ENCODE peak calls at places on chromosome 7, in eight cellular contexts. One of them, this sample, is unnamed.

GRCh38 chr7:149866817-149867447 is 6.8 kb upstream of the ATP6V0E2 start:
- DNase-seq in left ventricle myocardium inferior: no peak
- DNase-seq in right lobe of liver: peak
- DNase-seq in AG10803: peak
- DNase-seq in left cardiac atrium: no peak
- DNase-seq in NCI-H1105: no peak
- DNase-seq in PC-3: no peak
- DNase-seq in SHP77: no peak
- DNase-seq in this sample: peak

GRCh38 chr7:37047260-37047659 is 323.0 kb upstream of the AOAH start:
- DNase-seq in left cardiac atrium: no peak
- DNase-seq in NCI-H1105: no peak
- DNase-seq in SHP77: no peak
- DNase-seq in PC-3: peak
- DNase-seq in left ventricle myocardium inferior: no peak
- DNase-seq in right lobe of liver: no peak
- DNase-seq in AG10803: no peak
- DNase-seq in this sample: peak

GRCh38 chr7:18530224-18531179 is 35.0 kb downstream of the HDAC9 start:
- DNase-seq in right lobe of liver: no peak
- DNase-seq in SHP77: no peak
- DNase-seq in left ventricle myocardium inferior: no peak
- DNase-seq in left cardiac atrium: no peak
- DNase-seq in PC-3: no peak
- DNase-seq in NCI-H1105: no peak
- DNase-seq in AG10803: no peak
- DNase-seq in this sample: no peak

GRCh38 chr7:47379629-47380324 is 202.1 kb downstream of the TNS3 start:
- DNase-seq in SHP77: no peak
- DNase-seq in left cardiac atrium: peak
- DNase-seq in right lobe of liver: no peak
- DNase-seq in NCI-H1105: no peak
- DNase-seq in left ventricle myocardium inferior: peak
- DNase-seq in PC-3: peak
- DNase-seq in AG10803: peak
- DNase-seq in this sample: peak

GRCh38 chr7:148084138-148084537 is 506.4 kb upstream of the C7orf33 start:
- DNase-seq in left cardiac atrium: peak
- DNase-seq in AG10803: peak
- DNase-seq in left ventricle myocardium inferior: no peak
- DNase-seq in SHP77: peak
- DNase-seq in PC-3: peak
- DNase-seq in right lobe of liver: peak
- DNase-seq in NCI-H1105: peak
- DNase-seq in this sample: peak

GRCh38 chr7:101243786-101244384 is 996 bp downstream of the FIS1 start:
- DNase-seq in left ventricle myocardium inferior: no peak
- DNase-seq in AG10803: peak
- DNase-seq in SHP77: no peak
- DNase-seq in right lobe of liver: no peak
- DNase-seq in left cardiac atrium: no peak
- DNase-seq in PC-3: no peak
- DNase-seq in NCI-H1105: no peak
- DNase-seq in this sample: no peak

GRCh38 chr7:5414876-5415275 is 8.8 kb downstream of the TNRC18 start:
- DNase-seq in left cardiac atrium: no peak
- DNase-seq in NCI-H1105: no peak
- DNase-seq in right lobe of liver: no peak
- DNase-seq in left ventricle myocardium inferior: no peak
- DNase-seq in AG10803: peak
- DNase-seq in SHP77: no peak
- DNase-seq in PC-3: no peak
- DNase-seq in this sample: no peak

GRCh38 chr7:23438171-23438570 is 32.1 kb downstream of the IGF2BP3 start:
- DNase-seq in AG10803: peak
- DNase-seq in left cardiac atrium: no peak
- DNase-seq in right lobe of liver: no peak
- DNase-seq in PC-3: no peak
- DNase-seq in SHP77: no peak
- DNase-seq in NCI-H1105: no peak
- DNase-seq in left ventricle myocardium inferior: no peak
- DNase-seq in this sample: no peak

GRCh38 chr7:57305192-57305748 is 144.7 kb upstream of the ZNF716 start:
- DNase-seq in SHP77: no peak
- DNase-seq in left cardiac atrium: peak
- DNase-seq in right lobe of liver: no peak
- DNase-seq in AG10803: no peak
- DNase-seq in NCI-H1105: no peak
- DNase-seq in left ventricle myocardium inferior: no peak
- DNase-seq in PC-3: no peak
- DNase-seq in this sample: peak

GRCh38 chr7:158388072-158388471 is 199.6 kb downstream of the PTPRN2 start:
- DNase-seq in NCI-H1105: no peak
- DNase-seq in left ventricle myocardium inferior: no peak
- DNase-seq in AG10803: no peak
- DNase-seq in SHP77: no peak
- DNase-seq in PC-3: no peak
- DNase-seq in left cardiac atrium: no peak
- DNase-seq in right lobe of liver: no peak
- DNase-seq in this sample: no peak

GRCh38 chr7:150399861-150400778 is 21.0 kb downstream of the ZNF775 start:
- DNase-seq in left ventricle myocardium inferior: no peak
- DNase-seq in AG10803: peak
- DNase-seq in left cardiac atrium: no peak
- DNase-seq in NCI-H1105: no peak
- DNase-seq in SHP77: no peak
- DNase-seq in right lobe of liver: no peak
- DNase-seq in PC-3: peak
- DNase-seq in this sample: peak

GRCh38 chr7:2802504-2803341 is 41.4 kb downstream of the GNA12 start:
- DNase-seq in NCI-H1105: peak
- DNase-seq in left cardiac atrium: peak
- DNase-seq in right lobe of liver: peak
- DNase-seq in AG10803: no peak
- DNase-seq in SHP77: peak
- DNase-seq in PC-3: peak
- DNase-seq in left ventricle myocardium inferior: peak
- DNase-seq in this sample: peak

GRCh38 chr7:150322114-150322832 is 882 bp upstream of the LRRC61 start:
- DNase-seq in left cardiac atrium: no peak
- DNase-seq in PC-3: no peak
- DNase-seq in left ventricle myocardium inferior: no peak
- DNase-seq in right lobe of liver: no peak
- DNase-seq in SHP77: no peak
- DNase-seq in AG10803: no peak
- DNase-seq in NCI-H1105: no peak
- DNase-seq in this sample: no peak

GRCh38 chr7:124072603-124073324 is 39.9 kb upstream of the TMEM229A start:
- DNase-seq in left cardiac atrium: no peak
- DNase-seq in PC-3: peak
- DNase-seq in AG10803: peak
- DNase-seq in right lobe of liver: no peak
- DNase-seq in left ventricle myocardium inferior: no peak
- DNase-seq in NCI-H1105: no peak
- DNase-seq in SHP77: no peak
- DNase-seq in this sample: peak

GRCh38 chr7:8176370-8177081 is 85.4 kb downstream of the ICA1 start:
- DNase-seq in PC-3: no peak
- DNase-seq in right lobe of liver: no peak
- DNase-seq in SHP77: peak
- DNase-seq in left cardiac atrium: no peak
- DNase-seq in NCI-H1105: no peak
- DNase-seq in left ventricle myocardium inferior: no peak
- DNase-seq in AG10803: no peak
- DNase-seq in this sample: no peak

GRCh38 chr7:158320328-158320727 is 267.3 kb downstream of the PTPRN2 start:
- DNase-seq in SHP77: no peak
- DNase-seq in AG10803: no peak
- DNase-seq in left cardiac atrium: no peak
- DNase-seq in left ventricle myocardium inferior: no peak
- DNase-seq in PC-3: no peak
- DNase-seq in right lobe of liver: no peak
- DNase-seq in NCI-H1105: no peak
- DNase-seq in this sample: no peak

GRCh38 chr7:144004703-144005102 is 4.6 kb downstream of the OR6B1 start:
- DNase-seq in SHP77: no peak
- DNase-seq in left cardiac atrium: no peak
- DNase-seq in AG10803: no peak
- DNase-seq in right lobe of liver: no peak
- DNase-seq in left ventricle myocardium inferior: no peak
- DNase-seq in PC-3: no peak
- DNase-seq in NCI-H1105: no peak
- DNase-seq in this sample: no peak

GRCh38 chr7:78777844-78778243 is 675.6 kb downstream of the MAGI2 start:
- DNase-seq in left cardiac atrium: no peak
- DNase-seq in right lobe of liver: no peak
- DNase-seq in SHP77: no peak
- DNase-seq in AG10803: no peak
- DNase-seq in PC-3: peak
- DNase-seq in left ventricle myocardium inferior: no peak
- DNase-seq in NCI-H1105: no peak
- DNase-seq in this sample: no peak

GRCh38 chr7:54260868-54261475 is 281.2 kb upstream of the VSTM2A start:
- DNase-seq in SHP77: no peak
- DNase-seq in right lobe of liver: no peak
- DNase-seq in AG10803: no peak
- DNase-seq in left ventricle myocardium inferior: no peak
- DNase-seq in NCI-H1105: no peak
- DNase-seq in left cardiac atrium: no peak
- DNase-seq in PC-3: peak
- DNase-seq in this sample: no peak

GRCh38 chr7:17485905-17486304 is 187.5 kb downstream of the AHR start:
- DNase-seq in left cardiac atrium: no peak
- DNase-seq in AG10803: no peak
- DNase-seq in right lobe of liver: no peak
- DNase-seq in left ventricle myocardium inferior: no peak
- DNase-seq in SHP77: no peak
- DNase-seq in NCI-H1105: no peak
- DNase-seq in PC-3: no peak
- DNase-seq in this sample: no peak

GRCh38 chr7:82566752-82567151 is 123.2 kb upstream of the CACNA2D1 start:
- DNase-seq in SHP77: no peak
- DNase-seq in NCI-H1105: peak
- DNase-seq in right lobe of liver: no peak
- DNase-seq in left cardiac atrium: no peak
- DNase-seq in AG10803: no peak
- DNase-seq in PC-3: no peak
- DNase-seq in left ventricle myocardium inferior: peak
- DNase-seq in this sample: no peak